ENCODE peak calls at places on chromosomes 13 and 19, in ten cellular contexts. Q, O, X, N, Z, A, H, E, F and I are unnamed samples.

GRCh38 chr13:33862006-33862405 is 44.1 kb downstream of the RFC3 start:
- DNase-seq in O (no peak), N (no peak), H (no peak), Z (no peak), E (no peak), F (no peak), X (no peak), A (no peak), Q (peak), I (no peak)

GRCh38 chr13:43805071-43805468 is 18.3 kb upstream of the ENOX1 start:
- DNase-seq in N (no peak), H (peak), F (peak), Q (peak), E (no peak), A (no peak), O (peak), Z (no peak), X (peak), I (no peak)

GRCh38 chr13:79724348-79725103 is 243.6 kb downstream of the NDFIP2 start:
- DNase-seq in E (peak), A (no peak), F (no peak), X (no peak), H (no peak), Q (no peak), O (no peak), Z (no peak), N (no peak), I (peak)

GRCh38 chr19:35977446-35978222 is 17.4 kb upstream of the SDHAF1 start:
- DNase-seq in N (no peak), Z (no peak), Q (peak), H (no peak), E (peak), X (no peak), F (peak), O (peak), A (no peak), I (peak)

GRCh38 chr13:20291037-20291436 is 58.9 kb upstream of the GJB6 start:
- DNase-seq in F (no peak), A (no peak), Q (no peak), O (no peak), Z (no peak), H (no peak), N (no peak), X (no peak), E (no peak), I (no peak)

GRCh38 chr19:45097776-45098520 is 5.0 kb downstream of the PPP1R37 start:
- DNase-seq in N (no peak), O (peak), E (no peak), F (peak), H (peak), X (peak), Z (no peak), Q (peak), A (no peak), I (no peak)

GRCh38 chr19:46080561-46080960 is 39.8 kb upstream of the IGFL4 start:
- DNase-seq in X (no peak), N (no peak), H (peak), A (no peak), Q (no peak), F (peak), E (no peak), O (peak), Z (no peak), I (no peak)

GRCh38 chr13:73272831-73273230 is 214.0 kb downstream of the KLF5 start:
- DNase-seq in H (no peak), Z (no peak), O (no peak), E (no peak), N (no peak), Q (no peak), X (no peak), A (no peak), F (no peak), I (no peak)

GRCh38 chr19:4609878-4610511 is 29.3 kb upstream of the TNFAIP8L1 start:
- DNase-seq in O (no peak), Z (no peak), E (no peak), X (no peak), F (no peak), A (peak), N (no peak), H (no peak), Q (no peak), I (no peak)

GRCh38 chr19:49896863-49897621 is at the start of gene IL4I1:
- DNase-seq in X (no peak), O (peak), F (peak), E (no peak), Q (no peak), H (peak), N (peak), Z (no peak), A (no peak), I (no peak)

GRCh38 chr19:18507727-18508440 is 14.0 kb downstream of the ELL start:
- DNase-seq in N (no peak), Q (no peak), X (no peak), H (no peak), A (peak), O (no peak), Z (no peak), E (peak), F (no peak), I (no peak)

GRCh38 chr19:10010247-10010691 is at the start of gene COL5A3:
- DNase-seq in H (peak), E (no peak), X (no peak), A (peak), N (no peak), F (peak), Z (no peak), Q (no peak), O (peak), I (no peak)

GRCh38 chr13:111486331-111486730 is 165.9 kb downstream of the TEX29 start:
- DNase-seq in N (no peak), E (no peak), Q (no peak), H (no peak), F (no peak), Z (no peak), A (no peak), X (no peak), O (no peak), I (no peak)

GRCh38 chr19:30648321-30648720 is 276.1 kb downstream of the ZNF536 start:
- DNase-seq in H (no peak), N (no peak), Z (no peak), F (no peak), E (no peak), O (peak), X (no peak), A (no peak), Q (no peak), I (no peak)

GRCh38 chr19:48745208-48745995 is 1.3 kb downstream of the IZUMO1 start:
- DNase-seq in F (peak), X (peak), Z (peak), A (no peak), O (peak), E (peak), H (peak), N (peak), Q (peak), I (peak)

GRCh38 chr13:28140433-28141125 is 2.2 kb downstream of the PAN3 start:
- DNase-seq in H (no peak), F (peak), Q (no peak), E (no peak), N (no peak), A (no peak), O (no peak), X (no peak), Z (no peak), I (no peak)

GRCh38 chr19:1449467-1450442 is at the start of gene APC2:
- DNase-seq in H (peak), N (no peak), F (peak), O (peak), X (peak), A (no peak), Q (peak), E (no peak), Z (peak), I (peak)

GRCh38 chr13:22498006-22498405 is 682.8 kb upstream of the SGCG start:
- DNase-seq in Q (no peak), Z (no peak), X (no peak), A (no peak), H (no peak), O (no peak), N (no peak), F (no peak), E (peak), I (peak)

GRCh38 chr13:84265365-84265764 is 383.1 kb upstream of the SLITRK1 start:
- DNase-seq in E (no peak), A (no peak), F (no peak), O (no peak), Q (no peak), Z (no peak), H (no peak), N (no peak), X (no peak), I (no peak)

GRCh38 chr13:106568225-106569003 is 477 bp upstream of the ARGLU1 start:
- DNase-seq in E (no peak), A (no peak), N (no peak), Z (no peak), Q (no peak), X (no peak), F (no peak), H (no peak), O (no peak), I (no peak)

GRCh38 chr13:32246468-32246867 is 68.7 kb downstream of the ZAR1L start:
- DNase-seq in Z (no peak), O (peak), H (peak), E (peak), A (peak), Q (peak), N (peak), F (peak), X (peak), I (peak)

GRCh38 chr19:32407004-32407992 is 1.7 kb downstream of the DPY19L3 start:
- DNase-seq in X (peak), E (no peak), N (no peak), F (peak), O (peak), Z (no peak), A (no peak), Q (peak), H (peak), I (peak)

GRCh38 chr19:1266818-1267440 is 2.2 kb upstream of the CIRBP start:
- DNase-seq in E (no peak), Q (peak), H (peak), X (peak), A (peak), Z (no peak), F (peak), N (peak), O (peak), I (peak)

GRCh38 chr13:57632276-57633140 is 964 bp downstream of the PCDH17 start:
- DNase-seq in Z (no peak), A (peak), F (no peak), O (no peak), E (no peak), H (no peak), X (peak), Q (no peak), N (no peak), I (no peak)

GRCh38 chr13:50162001-50162400 is 146.8 kb downstream of the KCNRG start:
- DNase-seq in Q (no peak), X (no peak), O (no peak), Z (no peak), A (no peak), E (no peak), H (no peak), N (no peak), F (no peak), I (no peak)

GRCh38 chr19:8110931-8111330 is 38.5 kb downstream of the FBN3 start:
- DNase-seq in A (no peak), X (no peak), O (no peak), Z (no peak), E (no peak), F (no peak), Q (no peak), N (no peak), H (no peak), I (no peak)

GRCh38 chr19:35744688-35745327 is 410 bp downstream of the U2AF1L4 start:
- DNase-seq in H (peak), O (peak), E (peak), N (peak), F (peak), Q (peak), Z (peak), X (peak), A (peak), I (peak)

GRCh38 chr19:17282488-17283256 is 971 bp downstream of the ANKLE1 start:
- DNase-seq in O (peak), N (peak), H (peak), Z (peak), F (peak), Q (peak), E (peak), A (peak), X (peak), I (peak)

GRCh38 chr13:27578121-27579030 is 42.0 kb downstream of the LNX2 start:
- DNase-seq in O (peak), F (peak), A (no peak), Z (no peak), N (no peak), X (no peak), E (no peak), Q (no peak), H (peak), I (no peak)